ENCODE peak calls at places on chromosomes 11 and 22, in eight cellular contexts. X is HCT116, Q is heart left ventricle, R is prostate gland, K is left ventricle myocardium inferior, N is kidney, C is colonic mucosa, P is sigmoid colon. G is an unnamed sample. For H3K4me1, the result is how much of the 10 kb centered on the place peaks cover.

GRCh38 chr11:17256512-17256911 is 20.0 kb upstream of the NUCB2 start:
- DNase-seq in X (no peak), P (no peak), N (no peak), K (no peak), Q (no peak), C (no peak), R (no peak), G (no peak)

GRCh38 chr22:49975543-49976389 is 15.2 kb downstream of the PIM3 start:
- DNase-seq in K (peak), C (peak), R (no peak), X (no peak), N (peak), Q (no peak), P (peak), G (peak)

GRCh38 chr11:88979641-88980040 is 86.1 kb downstream of the GRM5 start:
- DNase-seq in Q (no peak), R (no peak), X (no peak), C (no peak), P (no peak), K (no peak), N (no peak), G (no peak)

GRCh38 chr22:36528336-36528735 is 630 bp downstream of the EIF3D start:
- DNase-seq in R (no peak), Q (no peak), K (no peak), N (no peak), X (no peak), C (no peak), P (no peak), G (peak)

GRCh38 chr22:40624770-40625169 is 11.7 kb downstream of the MRTFA start:
- DNase-seq in C (no peak), P (no peak), Q (no peak), N (no peak), R (no peak), X (no peak), K (no peak), G (no peak)

GRCh38 chr11:10659339-10660216 is 34.0 kb downstream of the IRAG1 start:
- DNase-seq in Q (no peak), C (no peak), X (peak), R (no peak), P (peak), N (peak), K (no peak), G (no peak)

GRCh38 chr22:41998361-41999261 is at the start of gene WBP2NL:
- DNase-seq in P (peak), X (no peak), K (peak), N (peak), R (peak), Q (peak), C (peak), G (peak)

GRCh38 chr11:91158901-91159537 is 936.2 kb upstream of the CHORDC1 start:
- DNase-seq in P (no peak), R (no peak), X (no peak), C (no peak), N (no peak), Q (no peak), K (no peak), G (no peak)

GRCh38 chr11:126257764-126258163 is 10.9 kb downstream of the SRPRA start:
- DNase-seq in P (no peak), K (no peak), Q (no peak), C (no peak), N (no peak), X (no peak), R (no peak), G (no peak)

GRCh38 chr11:131785801-131786200 is 415.4 kb downstream of the NTM start:
- DNase-seq in R (no peak), N (no peak), Q (no peak), C (no peak), P (no peak), X (no peak), K (no peak), G (no peak)

GRCh38 chr11:8259316-8259995 is 4.2 kb downstream of the LMO1 start:
- DNase-seq in P (peak), X (no peak), N (peak), K (no peak), Q (no peak), R (no peak), C (no peak), G (no peak)

GRCh38 chr11:68259122-68259959 is 12.4 kb downstream of the C11orf24 start:
- DNase-seq in K (no peak), N (no peak), C (no peak), Q (no peak), X (no peak), P (no peak), R (no peak), G (no peak)

GRCh38 chr22:49099496-49100124 is 728.1 kb downstream of the BRD1 start:
- DNase-seq in K (no peak), P (no peak), Q (no peak), X (peak), R (no peak), N (peak), C (no peak), G (no peak)

GRCh38 chr11:97974798-97975498 is 1045.8 kb upstream of the CNTN5 start:
- DNase-seq in R (no peak), P (no peak), K (no peak), C (no peak), X (no peak), Q (no peak), N (no peak), G (no peak)

GRCh38 chr11:22555901-22556300 is 69.7 kb downstream of the FANCF start:
- DNase-seq in N (no peak), R (no peak), C (no peak), X (no peak), P (no peak), K (no peak), Q (no peak), G (no peak)

GRCh38 chr11:105862736-105863367 is 159.2 kb downstream of the MSANTD4 start:
- DNase-seq in K (no peak), C (no peak), R (no peak), Q (no peak), N (no peak), P (no peak), X (peak), G (no peak)

GRCh38 chr11:33542921-33543320 is 157.7 kb downstream of the C11orf91 start:
- DNase-seq in R (peak), Q (peak), P (no peak), C (peak), N (no peak), K (peak), X (peak), G (peak)

GRCh38 chr11:116536416-116536815 is 236.4 kb downstream of the BUD13 start:
- DNase-seq in K (no peak), Q (no peak), C (no peak), R (no peak), P (peak), N (no peak), X (no peak), G (no peak)

GRCh38 chr11:119438599-119438998 is 15.6 kb upstream of the THY1 start:
- DNase-seq in Q (no peak), X (no peak), N (no peak), P (no peak), K (no peak), C (no peak), R (no peak), G (no peak)

GRCh38 chr11:30049214-30049613 is 32.4 kb upstream of the KCNA4 start:
- DNase-seq in R (no peak), N (no peak), C (no peak), X (no peak), P (no peak), K (no peak), Q (no peak), G (no peak)

GRCh38 chr22:40603088-40603605 is 33.4 kb downstream of the MRTFA start:
- DNase-seq in R (no peak), N (no peak), Q (no peak), X (no peak), K (no peak), C (no peak), P (no peak), G (no peak)

GRCh38 chr11:127789887-127790286 is 789.3 kb upstream of the KIRREL3 start:
- DNase-seq in K (no peak), N (no peak), X (no peak), C (peak), Q (no peak), R (no peak), P (no peak), G (no peak)

GRCh38 chr11:85977751-85978160 is 91.1 kb downstream of the PICALM start:
- DNase-seq in X (no peak), C (no peak), Q (no peak), N (no peak), P (no peak), K (no peak), R (no peak), G (no peak)

GRCh38 chr22:24035296-24035695 is 24.2 kb downstream of the CABIN1 start:
- DNase-seq in Q (peak), R (no peak), C (no peak), N (no peak), P (no peak), K (no peak), X (no peak), G (no peak)

GRCh38 chr11:116145187-116145865 is 627.5 kb downstream of the BUD13 start:
- DNase-seq in N (no peak), R (no peak), K (no peak), P (no peak), C (no peak), X (no peak), Q (no peak), G (no peak)

GRCh38 chr11:72935705-72936104 is 121.5 kb downstream of the ATG16L2 start:
- DNase-seq in X (no peak), N (no peak), Q (no peak), P (no peak), C (no peak), R (no peak), K (no peak), G (no peak)

GRCh38 chr22:35318346-35319215 is 18.9 kb downstream of the TOM1 start:
- DNase-seq in P (no peak), X (no peak), Q (no peak), R (no peak), C (no peak), N (no peak), K (no peak), G (no peak)

GRCh38 chr22:41092023-41092817 is at the start of gene EP300:
- DNase-seq in P (peak), N (peak), R (peak), K (peak), C (peak), X (peak), Q (peak), G (peak)

GRCh38 chr11:79412761-79413160 is 28.1 kb downstream of the TENM4 start:
- DNase-seq in P (no peak), N (no peak), R (no peak), K (no peak), X (no peak), C (no peak), Q (no peak), G (no peak)

GRCh38 chr22:31844941-31845340 is 91.1 kb downstream of the DEPDC5 start:
- DNase-seq in C (no peak), X (no peak), K (no peak), Q (no peak), R (no peak), N (no peak), P (no peak), G (no peak)

GRCh38 chr22:29683536-29683935 is 36.3 kb upstream of the CABP7 start:
- DNase-seq in K (no peak), Q (no peak), N (no peak), X (no peak), C (no peak), R (no peak), P (no peak), G (no peak)

GRCh38 chr11:82992219-82992618 is 79.5 kb downstream of the RAB30 start:
- DNase-seq in C (no peak), K (no peak), X (no peak), R (no peak), Q (peak), N (no peak), P (peak), G (no peak)

GRCh38 chr11:79922641-79923040 is 481.8 kb upstream of the TENM4 start:
- DNase-seq in R (no peak), K (no peak), C (no peak), X (no peak), Q (no peak), N (no peak), P (no peak), G (no peak)

GRCh38 chr11:112024178-112024777 is 930 bp upstream of the DLAT start:
- DNase-seq in C (no peak), N (no peak), R (no peak), Q (no peak), K (no peak), P (no peak), X (no peak), G (no peak)

GRCh38 chr22:31501738-31502137 is 5.4 kb downstream of the SFI1 start:
- DNase-seq in P (no peak), Q (no peak), N (no peak), R (no peak), K (no peak), C (no peak), X (no peak), G (no peak)

GRCh38 chr11:63666874-63667273 is 4.3 kb downstream of the ATL3 start:
- DNase-seq in R (no peak), X (no peak), C (no peak), N (no peak), Q (no peak), K (no peak), P (no peak), G (no peak)

GRCh38 chr11:63668396-63668795 is 2.8 kb downstream of the ATL3 start:
- DNase-seq in P (no peak), X (no peak), N (no peak), Q (no peak), C (no peak), K (no peak), R (no peak), G (no peak)

GRCh38 chr11:63670077-63670737 is 969 bp downstream of the ATL3 start:
- DNase-seq in C (no peak), X (no peak), N (no peak), P (no peak), Q (no peak), R (no peak), K (no peak), G (no peak)

GRCh38 chr11:63670738-63671321 is 346 bp downstream of the ATL3 start:
- DNase-seq in P (peak), X (no peak), Q (peak), R (peak), K (peak), C (peak), N (no peak), G (peak)

GRCh38 chr11:63667993-63668392 is 3.2 kb downstream of the ATL3 start:
- DNase-seq in X (peak), C (no peak), Q (no peak), N (no peak), R (no peak), P (no peak), K (no peak), G (no peak)
- H3K4me1 ChIP-seq in X (half or more), C (under half), Q (under half), N (under half), R (under half), P (half or more), K (half or more), G (under half)

GRCh38 chr22:19885841-19886592 is 31.3 kb upstream of the GNB1L start:
- DNase-seq in X (no peak), K (no peak), Q (no peak), R (no peak), N (peak), P (peak), C (no peak), G (no peak)

GRCh38 chr22:19882446-19883381 is 28.0 kb upstream of the GNB1L start:
- DNase-seq in K (no peak), X (no peak), P (peak), N (peak), R (no peak), Q (peak), C (peak), G (peak)

GRCh38 chr22:19886605-19887250 is 32.1 kb upstream of the GNB1L start:
- DNase-seq in K (peak), N (peak), P (no peak), X (no peak), Q (no peak), C (no peak), R (no peak), G (no peak)

GRCh38 chr22:19884954-19885751 is 30.5 kb upstream of the GNB1L start:
- DNase-seq in R (no peak), N (peak), X (no peak), C (no peak), P (peak), K (peak), Q (no peak), G (no peak)

GRCh38 chr22:19884161-19884953 is 29.7 kb upstream of the GNB1L start:
- DNase-seq in Q (no peak), R (no peak), C (no peak), X (no peak), K (peak), N (peak), P (peak), G (no peak)
- H3K4me1 ChIP-seq in Q (under half), R (under half), C (under half), X (under half), K (under half), N (under half), P (under half), G (under half)

DNA sequence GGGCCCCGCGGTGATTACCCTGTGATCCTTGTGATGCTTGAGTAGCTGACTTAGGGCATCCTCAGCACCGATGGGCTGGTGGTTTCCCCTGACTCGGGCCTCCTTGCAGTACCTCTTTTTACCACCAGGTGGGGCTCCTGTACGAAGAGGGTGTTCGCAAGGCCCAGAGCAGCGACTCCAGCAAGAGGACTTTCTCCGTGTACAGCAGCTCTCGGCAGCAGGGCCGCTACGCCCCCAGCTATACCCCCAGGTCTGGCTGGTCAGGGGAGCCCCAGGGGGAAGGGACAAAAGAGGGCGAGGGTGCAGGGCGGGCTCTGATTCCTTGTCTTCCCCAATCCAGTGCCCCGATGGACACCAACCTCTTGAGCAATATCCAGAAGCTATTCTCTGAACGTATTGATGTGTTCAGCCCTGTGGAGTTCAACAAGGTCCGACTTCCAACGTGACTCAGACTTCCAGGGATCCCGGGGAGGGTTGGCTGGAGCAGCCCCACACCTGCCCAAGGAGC is 1.3 kb upstream of the TM7SF2 start:
- DNase-seq in K (peak), R (peak), C (peak), N (peak), P (peak), X (no peak), Q (peak), G (peak)
- H3K4me1 ChIP-seq in K (half or more), R (under half), C (under half), N (under half), P (under half), X (under half), Q (under half), G (under half)

GRCh38 chr11:57214087-57214395 is 23.0 kb downstream of the APLNR start:
- DNase-seq in Q (no peak), R (no peak), P (no peak), C (no peak), K (no peak), N (no peak), X (no peak), G (no peak)
- H3K4me1 ChIP-seq in Q (under half), R (under half), P (under half), C (under half), K (half or more), N (under half), X (under half), G (under half)

DNA sequence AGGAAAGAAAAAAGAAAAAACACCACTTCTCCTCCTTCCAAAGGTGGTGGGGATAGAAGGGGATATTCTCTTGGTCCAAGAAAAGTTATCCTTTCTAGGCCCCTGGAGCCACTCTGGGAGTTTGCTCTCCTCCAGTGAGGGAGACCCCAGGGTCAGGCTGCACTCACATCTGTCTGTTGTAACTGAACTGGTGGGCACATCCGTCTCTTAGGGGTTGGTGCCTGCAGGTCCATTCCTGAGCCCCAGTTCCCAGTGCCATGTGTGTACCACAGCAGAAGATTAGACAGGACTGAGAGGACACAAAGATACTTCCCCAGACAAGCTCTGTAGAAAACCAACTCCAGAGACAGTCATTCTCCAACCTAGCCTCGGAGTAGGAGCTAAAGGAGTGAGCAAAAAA is 3.1 kb upstream of the ATG2A start:
- DNase-seq in N (no peak), R (no peak), X (no peak), C (no peak), Q (no peak), P (peak), K (no peak), G (no peak)
- H3K4me1 ChIP-seq in N (under half), R (under half), X (under half), C (under half), Q (under half), P (under half), K (half or more), G (under half)

DNA sequence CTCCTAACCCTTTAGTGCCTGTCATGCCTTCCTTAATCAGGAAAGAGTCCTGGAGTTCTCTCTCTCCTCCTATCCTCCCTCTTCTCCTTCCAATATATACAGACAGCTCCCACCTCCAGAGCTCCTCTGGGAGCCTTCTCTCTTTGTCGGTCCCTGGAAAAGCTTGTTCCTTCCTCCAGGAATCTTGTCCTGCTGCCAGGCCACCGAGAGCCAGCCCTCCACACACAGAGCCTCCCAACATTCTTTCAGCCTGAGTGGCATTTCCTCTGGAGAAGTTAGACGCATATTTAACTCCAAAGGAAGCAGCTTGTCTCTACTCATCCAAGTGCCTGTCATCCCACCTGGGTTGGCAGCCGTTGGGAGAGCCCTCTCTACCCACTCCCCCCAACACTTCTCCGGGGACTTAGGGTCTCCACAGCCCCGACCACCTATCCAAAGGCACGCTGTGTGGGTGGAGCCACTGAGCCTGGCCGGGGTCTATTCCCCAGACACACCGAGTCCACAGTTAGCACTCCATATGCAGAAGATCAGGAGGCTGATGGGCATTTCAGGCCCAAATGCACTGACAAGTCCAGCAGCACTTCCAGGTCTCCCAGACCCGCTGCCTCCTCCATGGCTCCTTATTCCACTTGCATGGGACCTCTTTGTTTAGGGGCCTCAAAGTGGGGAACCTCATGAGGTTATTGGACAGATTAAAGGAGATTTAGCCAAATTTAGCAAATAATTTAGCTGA is 31.1 kb downstream of the DKK3 start:
- DNase-seq in N (peak), Q (peak), R (peak), P (peak), X (peak), K (peak), C (no peak), G (peak)
- H3K4me1 ChIP-seq in N (under half), Q (half or more), R (under half), P (half or more), X (under half), K (half or more), C (under half), G (under half)

GRCh38 chr11:122678406-122678805 is 22.9 kb downstream of the UBASH3B start:
- DNase-seq in Q (no peak), P (no peak), C (no peak), K (no peak), X (no peak), N (no peak), R (no peak), G (no peak)
- H3K4me1 ChIP-seq in Q (under half), P (under half), C (under half), K (under half), X (under half), N (under half), R (under half), G (under half)

GRCh38 chr22:37679670-37680069 is 4.2 kb downstream of the LGALS1 start:
- DNase-seq in K (no peak), X (no peak), C (no peak), R (no peak), P (no peak), Q (no peak), N (no peak), G (no peak)
- H3K4me1 ChIP-seq in K (half or more), X (half or more), C (under half), R (under half), P (under half), Q (under half), N (under half), G (under half)